ENCODE peak calls at places on chromosomes 7 and 10, in five cellular contexts. Y is SK-N-SH, B is GM13976, O is IMR-90, Z is KBM-7. J is an unnamed sample.

GRCh38 chr7:47890606-47891005 is 57.7 kb downstream of the PKD1L1 start:
- DNase-seq in Y (no peak), B (no peak), O (no peak), Z (no peak), J (no peak)

GRCh38 chr7:28346972-28347371 is 65.3 kb upstream of the CREB5 start:
- DNase-seq in Y (no peak), B (no peak), O (peak), Z (no peak), J (no peak)

GRCh38 chr10:33706191-33706590 is 371.7 kb upstream of the NRP1 start:
- DNase-seq in Y (no peak), B (no peak), O (peak), Z (no peak), J (no peak)

GRCh38 chr7:136142583-136142982 is 165.4 kb upstream of the MTPN start:
- DNase-seq in Y (no peak), B (no peak), O (no peak), Z (no peak), J (no peak)

GRCh38 chr10:101968910-101969321 is 87.1 kb downstream of the ARMH3 start:
- DNase-seq in Y (no peak), B (no peak), O (no peak), Z (no peak), J (no peak)

GRCh38 chr10:31864834-31865518 is 63.7 kb downstream of the ARHGAP12 start:
- DNase-seq in Y (no peak), B (no peak), O (peak), Z (no peak), J (no peak)

GRCh38 chr10:44186150-44186549 is 198.7 kb downstream of the CXCL12 start:
- DNase-seq in Y (no peak), B (no peak), O (peak), Z (no peak), J (no peak)

GRCh38 chr10:21831986-21832735 is 171.4 kb downstream of the DNAJC1 start:
- DNase-seq in Y (no peak), B (no peak), O (peak), Z (no peak), J (no peak)

GRCh38 chr7:75064801-75065200 is 8.8 kb downstream of the RCC1L start:
- DNase-seq in Y (no peak), B (no peak), O (no peak), Z (no peak), J (no peak)

GRCh38 chr7:32167815-32168214 is 97.6 kb upstream of the PDE1C start:
- DNase-seq in Y (no peak), B (no peak), O (no peak), Z (no peak), J (no peak)

GRCh38 chr10:24952146-24952700 is at the start of gene PRTFDC1:
- DNase-seq in Y (no peak), B (peak), O (no peak), Z (peak), J (no peak)

GRCh38 chr10:104279550-104280259 is 10.7 kb downstream of the GSTO2 start:
- DNase-seq in Y (no peak), B (no peak), O (no peak), Z (no peak), J (no peak)

J was measured in RPMI8226.